ENCODE peak calls at places on chromosome 21, in eight cellular contexts. O, E, V, Q, Y, S, X and K are unnamed samples.

GRCh38 chr21:33655591-33656221 is 13.4 kb downstream of the ITSN1 start:
- DNase-seq in V (no peak), S (no peak), O (no peak), Q (no peak), X (no peak), Y (no peak), E (peak; percentile 84), K (no peak)

GRCh38 chr21:38468989-38469388 is 29.3 kb downstream of the ERG start:
- DNase-seq in O (no peak), E (peak; percentile 44), Q (no peak), X (no peak), S (no peak), V (no peak), Y (no peak), K (no peak)

GRCh38 chr21:38841472-38841871 is 35.7 kb downstream of the ETS2 start:
- DNase-seq in O (no peak), E (no peak), Y (no peak), Q (no peak), V (no peak), X (no peak), S (no peak), K (no peak)

GRCh38 chr21:17466166-17466565 is 46.7 kb upstream of the CXADR start:
- DNase-seq in Y (no peak), Q (no peak), X (peak; percentile 41), O (no peak), E (no peak), S (no peak), V (no peak), K (no peak)

GRCh38 chr21:45236481-45236880 is 51.2 kb downstream of the POFUT2 start:
- DNase-seq in X (no peak), O (no peak), V (peak; percentile 57), Y (no peak), S (no peak), Q (peak; percentile 10), E (no peak), K (no peak)

GRCh38 chr21:36548866-36549265 is 68.9 kb upstream of the CLDN14 start:
- DNase-seq in Q (no peak), X (no peak), E (no peak), V (no peak), S (no peak), Y (no peak), O (no peak), K (no peak)

GRCh38 chr21:38289697-38290096 is 32.9 kb downstream of the KCNJ15 start:
- DNase-seq in Y (no peak), O (no peak), S (no peak), Q (no peak), X (no peak), E (peak; percentile 95), V (no peak), K (no peak)

GRCh38 chr21:44378646-44379581 is 25.5 kb downstream of the TRPM2 start:
- DNase-seq in Y (no peak), Q (no peak), S (no peak), O (no peak), E (no peak), X (no peak), V (no peak), K (peak; percentile 65)

GRCh38 chr21:27362249-27362648 is 395.4 kb upstream of the ADAMTS5 start:
- DNase-seq in Q (no peak), E (no peak), S (no peak), X (no peak), Y (no peak), V (no peak), O (no peak), K (no peak)

GRCh38 chr21:45586289-45586858 is 44.1 kb upstream of the SLC19A1 start:
- DNase-seq in E (no peak), X (no peak), Y (peak; percentile 26), Q (no peak), O (no peak), S (no peak), V (no peak), K (no peak)

GRCh38 chr21:44437696-44438431 is 17.4 kb upstream of the LRRC3 start:
- DNase-seq in V (peak; percentile 55), X (no peak), O (no peak), Y (no peak), E (no peak), S (no peak), Q (no peak), K (no peak)

GRCh38 chr21:38979271-38980196 is 173.8 kb downstream of the ETS2 start:
- DNase-seq in E (no peak), X (no peak), Q (no peak), V (no peak), O (no peak), Y (no peak), S (peak; percentile 52), K (no peak)

GRCh38 chr21:44940116-44940631 is 345 bp downstream of the SLX9 start:
- DNase-seq in S (peak; percentile 35), E (no peak), V (no peak), X (no peak), Q (peak; percentile 52), O (no peak), Y (no peak), K (no peak)

GRCh38 chr21:33813832-33814231 is 101.8 kb downstream of the ATP5PO start:
- DNase-seq in Q (no peak), E (no peak), X (no peak), V (no peak), S (no peak), O (no peak), Y (no peak), K (no peak)

GRCh38 chr21:16308269-16308668 is 578.5 kb downstream of the USP25 start:
- DNase-seq in E (no peak), O (no peak), X (no peak), Y (no peak), S (no peak), V (no peak), Q (no peak), K (no peak)

GRCh38 chr21:41373769-41374168 is 11.9 kb downstream of the MX2 start:
- DNase-seq in E (no peak), O (no peak), X (no peak), V (peak; percentile 35), Q (no peak), Y (peak; percentile 26), S (no peak), K (no peak)

GRCh38 chr21:38769253-38769780 is 36.4 kb upstream of the ETS2 start:
- DNase-seq in V (no peak), Q (no peak), E (no peak), Y (no peak), S (no peak), O (no peak), X (no peak), K (no peak)

DNA sequence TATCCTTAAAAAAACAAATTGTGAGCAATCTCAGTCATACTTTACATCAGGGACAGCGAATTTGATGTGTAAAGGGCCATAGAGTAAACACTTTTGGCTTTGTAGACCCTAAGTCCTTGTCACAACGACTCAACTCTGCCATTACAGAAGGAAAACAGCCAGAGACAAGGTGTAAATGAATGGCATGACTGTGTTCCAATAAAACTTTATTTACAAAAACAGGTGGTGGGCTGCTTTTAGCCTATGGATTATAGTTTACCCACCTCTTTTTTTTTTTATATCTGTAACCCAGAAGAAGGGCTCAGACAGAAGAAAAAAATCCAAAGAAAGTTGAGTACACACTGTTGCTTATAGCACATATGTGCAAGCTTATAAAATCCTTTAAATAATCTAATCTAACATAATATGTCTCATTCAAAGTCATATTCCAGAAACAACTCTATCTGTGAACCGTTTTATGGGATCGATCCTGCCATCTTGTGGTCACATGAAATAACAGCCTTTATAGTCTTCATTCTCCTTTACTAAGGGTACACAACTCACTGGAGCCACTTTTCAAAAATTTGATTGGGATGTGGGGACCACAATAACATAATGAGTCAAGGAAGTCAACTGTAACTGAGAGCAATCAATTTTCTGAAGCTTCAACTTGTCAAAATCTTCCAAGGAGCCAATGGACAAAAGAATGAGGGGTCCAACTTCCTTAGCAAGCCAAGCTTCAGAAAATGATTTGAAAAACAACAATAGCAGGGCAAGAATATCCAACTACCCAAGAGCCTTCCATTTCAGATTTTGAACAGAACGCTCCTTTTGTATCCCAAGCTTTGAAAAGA is 142.2 kb upstream of the KRTAP19-8 start:
- DNase-seq in S (peak; percentile 79), O (no peak), X (no peak), V (no peak), Q (peak; percentile 51), Y (no peak), E (peak; percentile 44), K (no peak)
- H3K27ac ChIP-seq in S (peak overlapping the region; percentile 94), O (no peak overlapping the region), X (no peak overlapping the region), V (no peak overlapping the region), Q (no peak overlapping the region), Y (no peak overlapping the region), E (no peak overlapping the region), K (no peak overlapping the region)

GRCh38 chr21:34878940-34879339 is 170.2 kb downstream of the RUNX1 start:
- DNase-seq in Y (no peak), V (no peak), S (no peak), X (no peak), E (no peak), Q (no peak), O (no peak), K (no peak)

GRCh38 chr21:34881421-34881820 is 167.7 kb downstream of the RUNX1 start:
- DNase-seq in Q (no peak), S (no peak), V (no peak), Y (no peak), O (no peak), X (no peak), E (no peak), K (no peak)

GRCh38 chr21:34881894-34882371 is 167.2 kb downstream of the RUNX1 start:
- DNase-seq in V (no peak), Y (no peak), X (no peak), E (peak; percentile 77), O (no peak), S (no peak), Q (no peak), K (no peak)

GRCh38 chr21:34878501-34878900 is 170.6 kb downstream of the RUNX1 start:
- DNase-seq in Q (no peak), X (peak; percentile 80), S (no peak), Y (no peak), E (no peak), V (no peak), O (no peak), K (no peak)

DNA sequence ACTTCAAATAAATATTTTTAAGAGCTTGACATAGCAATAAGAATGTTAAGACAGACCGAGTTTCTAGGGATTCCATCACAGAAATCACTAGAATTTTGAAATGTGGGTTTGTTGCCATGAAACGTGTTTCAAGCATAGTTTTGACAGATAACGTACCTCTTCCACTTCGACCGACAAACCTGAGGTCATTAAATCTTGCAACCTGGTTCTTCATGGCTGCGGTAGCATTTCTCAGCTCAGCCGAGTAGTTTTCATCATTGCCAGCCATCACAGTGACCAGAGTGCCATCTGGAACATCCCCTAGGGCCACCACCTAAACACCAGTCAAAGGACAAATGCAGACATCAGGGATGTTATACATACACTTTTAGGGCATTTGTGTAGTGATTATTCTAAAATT is 168.7 kb downstream of the RUNX1 start:
- DNase-seq in O (no peak), V (no peak), S (no peak), X (no peak), E (no peak), Q (no peak), Y (no peak), K (no peak)
- H3K27ac ChIP-seq in O (peak overlapping the region; percentile 95), V (no peak overlapping the region), S (no peak overlapping the region), X (peak overlapping the region; percentile 97), E (no peak overlapping the region), Q (no peak overlapping the region), Y (peak overlapping the region; percentile 7), K (no peak overlapping the region)

GRCh38 chr21:42673633-42674328 is 20.4 kb downstream of the PDE9A start:
- DNase-seq in E (no peak), X (no peak), S (no peak), Y (no peak), O (no peak), Q (no peak), V (no peak), K (no peak)
- H3K27ac ChIP-seq in E (no peak overlapping the region), X (peak overlapping the region; percentile 37), S (no peak overlapping the region), Y (no peak overlapping the region), O (peak overlapping the region; percentile 85), Q (no peak overlapping the region), V (no peak overlapping the region), K (no peak overlapping the region)

GRCh38 chr21:42731264-42732032 is 78.0 kb downstream of the PDE9A start:
- DNase-seq in O (no peak), Y (peak; percentile 76), S (no peak), Q (no peak), V (no peak), E (peak; percentile 67), X (no peak), K (peak; percentile 47)
- H3K27ac ChIP-seq in O (no peak overlapping the region), Y (peak overlapping the region; percentile 57), S (no peak overlapping the region), Q (no peak overlapping the region), V (no peak overlapping the region), E (no peak overlapping the region), X (peak overlapping the region; percentile 59), K (no peak overlapping the region)